ENCODE peak calls at places on chromosome 13, in ten cellular contexts. W is heart right ventricle, Y is right atrium auricular region, B is cardiac muscle cell, A is IMR-90, P is left ventricle myocardium inferior, M is fibroblast of lung, O is A549, C is psoas muscle, I is left lung. J is an unnamed sample.
A peak's percentile ranks its signal among the peaks of the same experiment; 100 is the strongest.

GRCh38 chr13:66703597-66703996 is 526.5 kb downstream of the PCDH9 start:
- DNase-seq in W (no peak), Y (no peak), B (no peak), A (no peak), P (no peak), M (no peak), O (no peak), C (no peak), I (no peak), J (no peak)

GRCh38 chr13:99809931-99810330 is 161.6 kb downstream of the ZIC5 start:
- DNase-seq in W (no peak), Y (no peak), B (no peak), A (no peak), P (no peak), M (no peak), O (no peak), C (no peak), I (no peak), J (no peak)

GRCh38 chr13:99312493-99312883 is 5.3 kb upstream of the GPR183 start:
- DNase-seq in W (peak; percentile 31), Y (peak; percentile 85), B (no peak), A (peak; percentile 39), P (peak; percentile 45), M (peak; percentile 61), O (no peak), C (peak; percentile 84), I (peak; percentile 65), J (no peak)

GRCh38 chr13:113958373-113958772 is 15.5 kb downstream of the C13orf46 start:
- DNase-seq in W (no peak), Y (no peak), B (no peak), A (no peak), P (no peak), M (no peak), O (no peak), C (peak; percentile 8), I (peak; percentile 62), J (no peak)

GRCh38 chr13:94656766-94657165 is 55.1 kb downstream of the GPR180 start:
- DNase-seq in W (no peak), Y (no peak), B (no peak), A (peak; percentile 99), P (no peak), M (peak; percentile 96), O (peak; percentile 10), C (no peak), I (no peak), J (no peak)

GRCh38 chr13:106357198-106357597 is 178.3 kb downstream of the EFNB2 start:
- DNase-seq in W (no peak), Y (no peak), B (no peak), A (peak; percentile 23), P (no peak), M (no peak), O (no peak), C (no peak), I (no peak), J (no peak)

GRCh38 chr13:44834404-44834803 is 154.9 kb downstream of the NUFIP1 start:
- DNase-seq in W (no peak), Y (no peak), B (no peak), A (no peak), P (no peak), M (no peak), O (no peak), C (no peak), I (no peak), J (no peak)

GRCh38 chr13:65562305-65562704 is 1667.8 kb downstream of the PCDH9 start:
- DNase-seq in W (no peak), Y (no peak), B (no peak), A (no peak), P (no peak), M (no peak), O (no peak), C (no peak), I (no peak), J (no peak)

GRCh38 chr13:77898097-77898496 is 20.5 kb downstream of the EDNRB start:
- DNase-seq in W (no peak), Y (no peak), B (no peak), A (peak; percentile 16), P (no peak), M (peak; percentile 31), O (no peak), C (no peak), I (no peak), J (no peak)

GRCh38 chr13:114249062-114249461 is 14.4 kb downstream of the CDC16 start:
- DNase-seq in W (no peak), Y (no peak), B (no peak), A (no peak), P (no peak), M (no peak), O (no peak), C (no peak), I (no peak), J (no peak)

GRCh38 chr13:112181336-112182051 is 114.5 kb downstream of the SOX1 start:
- DNase-seq in W (no peak), Y (no peak), B (no peak), A (no peak), P (no peak), M (no peak), O (no peak), C (no peak), I (no peak), J (no peak)

GRCh38 chr13:43800828-43801227 is 14.1 kb upstream of the ENOX1 start:
- DNase-seq in W (no peak), Y (no peak), B (no peak), A (no peak), P (no peak), M (no peak), O (no peak), C (no peak), I (no peak), J (no peak)

GRCh38 chr13:22298530-22298929 is 627.7 kb downstream of the FGF9 start:
- DNase-seq in W (no peak), Y (no peak), B (no peak), A (no peak), P (no peak), M (no peak), O (no peak), C (no peak), I (no peak), J (no peak)

GRCh38 chr13:100883453-100883852 is 208.9 kb upstream of the TMTC4 start:
- DNase-seq in W (no peak), Y (no peak), B (no peak), A (no peak), P (no peak), M (no peak), O (no peak), C (no peak), I (no peak), J (no peak)

GRCh38 chr13:97856001-97856675 is 97.3 kb upstream of the IPO5 start:
- DNase-seq in W (peak; percentile 48), Y (no peak), B (peak; percentile 4), A (no peak), P (peak; percentile 34), M (peak; percentile 72), O (no peak), C (peak; percentile 46), I (no peak), J (no peak)

DNA sequence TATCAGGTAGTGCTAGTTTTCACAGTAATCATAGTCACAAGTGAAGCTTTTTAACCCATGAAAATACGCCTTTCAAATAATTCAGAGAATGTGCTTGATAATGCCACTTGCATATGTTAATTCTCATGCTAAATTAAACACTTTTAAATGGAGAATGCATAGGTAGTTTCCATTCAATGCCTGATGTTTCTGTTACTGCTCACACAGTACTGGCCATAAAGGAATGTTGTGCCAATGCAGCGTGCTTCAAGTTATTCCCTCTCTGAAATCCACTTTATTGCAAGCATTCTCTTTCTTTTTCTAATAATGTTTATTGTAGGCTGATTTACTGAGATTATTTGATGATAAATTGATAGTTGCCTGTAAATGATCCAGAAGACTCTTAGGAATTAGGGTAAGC is 513.0 kb upstream of the KLF12 start:
- DNase-seq in W (no peak), Y (no peak), B (no peak), A (no peak), P (no peak), M (no peak), O (no peak), C (no peak), I (no peak), J (no peak)
- H3K27ac ChIP-seq in W (no peak overlapping the region), Y (no peak overlapping the region), B (no peak overlapping the region), A (no peak overlapping the region), P (no peak overlapping the region), M (no peak overlapping the region), O (no peak overlapping the region), C (no peak overlapping the region), I (no peak overlapping the region), J (no peak overlapping the region)

GRCh38 chr13:41713405-41713804 is 247.5 kb downstream of the VWA8 start:
- DNase-seq in W (no peak), Y (no peak), B (no peak), A (no peak), P (no peak), M (no peak), O (no peak), C (no peak), I (no peak), J (no peak)

GRCh38 chr13:41720839-41721561 is 239.9 kb downstream of the VWA8 start:
- DNase-seq in W (no peak), Y (no peak), B (no peak), A (no peak), P (no peak), M (no peak), O (no peak), C (no peak), I (no peak), J (no peak)

GRCh38 chr13:41716236-41716635 is 244.7 kb downstream of the VWA8 start:
- DNase-seq in W (no peak), Y (no peak), B (no peak), A (no peak), P (no peak), M (no peak), O (no peak), C (no peak), I (no peak), J (no peak)
- TF ChIP-seq CTCF in W (no peak), Y (no peak), B (no peak), A (no peak), P (no peak), M (no peak), O (no peak), C (no peak), I (no peak), J (no peak)

DNA sequence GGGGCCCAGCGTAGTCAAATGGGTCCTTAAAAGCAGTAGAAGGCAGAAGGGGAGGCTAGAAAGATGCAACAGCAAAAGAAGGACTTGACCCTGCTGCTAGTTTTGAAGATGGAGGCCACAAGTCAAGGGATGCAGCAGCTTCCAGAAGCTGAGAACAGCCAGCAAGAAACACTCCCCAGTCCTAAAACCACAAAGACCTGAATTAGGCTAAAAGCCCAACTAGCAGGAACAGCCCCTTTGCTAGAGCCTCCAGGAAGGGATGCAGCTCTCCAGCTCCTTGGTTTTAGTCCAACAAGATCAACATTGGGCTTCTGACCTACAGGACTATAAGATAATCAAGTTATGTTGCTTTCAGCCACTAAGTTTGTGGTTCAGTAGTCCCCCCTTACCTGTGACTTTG is 10.5 kb upstream of the LATS2 start:
- DNase-seq in W (no peak), Y (no peak), B (no peak), A (no peak), P (no peak), M (peak; percentile 53), O (no peak), C (no peak), I (no peak), J (no peak)
- H3K27ac ChIP-seq in W (no peak overlapping the region), Y (no peak overlapping the region), B (no peak overlapping the region), A (peak overlapping the region; percentile 56), P (no peak overlapping the region), M (no peak overlapping the region), O (peak overlapping the region; percentile 84), C (no peak overlapping the region), I (no peak overlapping the region), J (no peak overlapping the region)

DNA sequence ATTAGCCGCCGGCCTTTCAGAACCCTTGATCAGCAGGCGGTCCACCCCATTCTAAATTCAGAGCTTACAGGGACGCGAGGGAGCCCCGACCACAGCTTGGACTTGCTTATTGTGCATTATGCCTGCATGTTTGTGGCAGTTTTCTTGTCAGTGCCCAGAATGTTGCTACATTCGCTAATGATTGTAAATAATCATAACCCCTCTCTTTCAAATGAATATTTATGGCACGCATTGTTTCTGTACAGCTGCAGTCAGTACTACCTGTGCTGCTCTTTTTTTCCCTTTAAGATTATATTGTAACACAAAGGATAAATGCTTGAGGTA is 321 bp upstream of the VPS36 start:
- DNase-seq in W (no peak), Y (no peak), B (no peak), A (no peak), P (no peak), M (no peak), O (no peak), C (no peak), I (no peak), J (no peak)
- TF ChIP-seq CTCF in W (no peak), Y (peak; percentile 39), B (no peak), A (no peak), P (no peak), M (no peak), O (no peak), C (no peak), I (peak; percentile 17), J (peak; percentile 57)

J was measured in CD4-positive, alpha-beta T cell.